ENCODE peak calls at places on chromosomes 12 and 14, in four cellular contexts. B, E, W and Q are unnamed samples.

GRCh38 chr12:8687846-8688601 is 9.8 kb upstream of the RIMKLB start:
- DNase-seq in E (no peak), B (peak), W (no peak), Q (no peak)

GRCh38 chr12:124686001-124686884 is 118.8 kb upstream of the NCOR2 start:
- DNase-seq in B (peak), W (no peak), E (peak), Q (no peak)

GRCh38 chr12:86186449-86186848 is 69.7 kb downstream of the MGAT4C start:
- DNase-seq in W (no peak), B (peak), E (no peak), Q (peak)

GRCh38 chr14:73426877-73427276 is 31.5 kb downstream of the NUMB start:
- DNase-seq in W (no peak), E (no peak), B (no peak), Q (no peak)

GRCh38 chr12:105256011-105256410 is 20.0 kb upstream of the APPL2 start:
- DNase-seq in B (no peak), W (no peak), E (no peak), Q (no peak)

GRCh38 chr12:39772708-39773665 is 153.4 kb upstream of the ABCD2 start:
- DNase-seq in W (no peak), B (no peak), E (no peak), Q (no peak)

GRCh38 chr14:98728024-98728423 is 544.0 kb downstream of the BCL11B start:
- DNase-seq in E (no peak), B (no peak), W (no peak), Q (no peak)

GRCh38 chr14:74491952-74492351 is 1.2 kb downstream of the NPC2 start:
- DNase-seq in B (no peak), E (no peak), W (no peak), Q (peak)

GRCh38 chr14:101927859-101928258 is 36.5 kb upstream of the DYNC1H1 start:
- DNase-seq in W (no peak), B (no peak), E (peak), Q (no peak)

GRCh38 chr12:67786086-67786485 is 137.5 kb downstream of the DYRK2 start:
- DNase-seq in E (no peak), W (no peak), B (no peak), Q (no peak)

GRCh38 chr14:77275041-77275854 is 4.2 kb upstream of the NGB start:
- DNase-seq in B (no peak), E (no peak), W (no peak), Q (no peak)

GRCh38 chr14:98952595-98953325 is 319.2 kb downstream of the BCL11B start:
- DNase-seq in B (no peak), W (no peak), E (no peak), Q (no peak)

GRCh38 chr14:65211341-65211987 is 109.1 kb upstream of the MAX start:
- DNase-seq in E (no peak), W (no peak), B (no peak), Q (peak)

GRCh38 chr14:74836251-74836957 is 39.5 kb downstream of the PROX2 start:
- DNase-seq in E (no peak), W (no peak), B (no peak), Q (no peak)

GRCh38 chr12:49952396-49953055 is 2.0 kb downstream of the AQP2 start:
- DNase-seq in E (no peak), B (no peak), W (no peak), Q (no peak)

GRCh38 chr12:1575287-1575798 is 19.0 kb downstream of the FBXL14 start:
- DNase-seq in B (no peak), E (no peak), W (no peak), Q (no peak)

GRCh38 chr12:5518584-5519365 is 86.9 kb downstream of the NTF3 start:
- DNase-seq in B (no peak), W (no peak), E (no peak), Q (no peak)

GRCh38 chr14:94144765-94145164 is 15.4 kb upstream of the IFI27L2 start:
- DNase-seq in B (no peak), E (no peak), W (no peak), Q (no peak)

GRCh38 chr14:35046751-35047536 is 872 bp downstream of the FAM177A1 start:
- DNase-seq in E (no peak), W (no peak), B (no peak), Q (peak)

GRCh38 chr12:1800646-1801284 is 19.6 kb upstream of the LRTM2 start:
- DNase-seq in E (no peak), W (no peak), B (peak), Q (peak)

GRCh38 chr14:102917469-102918211 is 4.8 kb upstream of the AMN start:
- DNase-seq in W (no peak), B (peak), E (peak), Q (peak)

GRCh38 chr14:55864890-55865655 is 253.1 kb upstream of the PELI2 start:
- DNase-seq in B (no peak), W (no peak), E (peak), Q (no peak)

GRCh38 chr14:66772146-66772545 is 264.2 kb downstream of the GPHN start:
- DNase-seq in B (no peak), W (no peak), E (no peak), Q (no peak)

GRCh38 chr14:80653951-80654350 is 287.6 kb downstream of the CEP128 start:
- DNase-seq in B (no peak), W (no peak), E (no peak), Q (no peak)

GRCh38 chr12:111010061-111010460 is 89.7 kb upstream of the MYL2 start:
- DNase-seq in W (no peak), B (no peak), E (no peak), Q (no peak)

GRCh38 chr14:93959239-93960107 is 16.9 kb downstream of the ASB2 start:
- DNase-seq in W (peak), E (peak), B (peak), Q (peak)

GRCh38 chr14:96584199-96584906 is 82.2 kb downstream of the PAPOLA start:
- DNase-seq in B (peak), E (peak), W (no peak), Q (peak)

GRCh38 chr14:74275265-74275841 is 27.4 kb downstream of the ABCD4 start:
- DNase-seq in E (no peak), W (no peak), B (no peak), Q (no peak)

GRCh38 chr12:124648710-124649384 is 81.4 kb upstream of the NCOR2 start:
- DNase-seq in B (no peak), E (no peak), W (no peak), Q (no peak)

GRCh38 chr12:52499836-52500560 is 6.9 kb upstream of the KRT6A start:
- DNase-seq in E (no peak), W (no peak), B (no peak), Q (no peak)

GRCh38 chr12:75550906-75551305 is 39.5 kb upstream of the KRR1 start:
- DNase-seq in B (no peak), E (no peak), W (no peak), Q (no peak)
- TF ChIP-seq TARDBP in B (no peak), E (no peak), W (no peak), Q (no peak)

DNA sequence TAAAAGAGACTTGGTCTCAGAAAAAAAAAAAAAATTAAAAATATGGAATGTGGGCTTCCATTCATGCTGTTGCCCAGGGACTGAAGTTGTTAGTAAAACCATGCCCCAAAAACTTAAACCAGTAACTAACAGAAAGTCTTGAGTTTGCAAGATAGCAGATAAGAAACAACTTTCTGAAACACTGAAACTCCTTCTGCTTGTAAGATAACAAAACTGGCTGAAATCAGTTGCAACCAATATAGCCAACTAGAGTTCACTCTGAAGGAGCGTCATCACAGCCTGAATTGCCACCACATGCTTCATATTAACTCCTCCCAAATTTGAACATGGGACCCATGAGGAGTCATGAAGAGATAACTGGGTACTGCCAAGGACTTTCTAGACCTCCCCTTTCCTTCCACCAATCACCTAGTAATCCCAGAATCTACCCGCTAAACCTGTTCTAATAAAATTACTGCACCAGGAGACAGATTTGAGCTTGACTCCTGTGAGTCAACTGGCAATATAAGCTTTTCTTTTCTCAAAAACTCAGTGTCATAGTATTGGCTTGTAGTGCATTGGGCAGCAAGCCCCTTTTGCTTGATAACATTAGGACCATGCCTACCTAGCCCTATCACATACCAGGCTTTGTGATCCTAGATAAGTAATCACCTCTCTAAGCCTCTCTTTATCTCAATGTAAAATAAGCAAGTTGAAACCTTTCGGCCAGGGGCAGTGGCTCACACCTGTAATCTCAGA is 53.6 kb downstream of the R3HDM2 start:
- DNase-seq in W (no peak), E (peak), B (no peak), Q (no peak)
- TF ChIP-seq TARDBP in W (no peak), E (no peak), B (no peak), Q (no peak)

DNA sequence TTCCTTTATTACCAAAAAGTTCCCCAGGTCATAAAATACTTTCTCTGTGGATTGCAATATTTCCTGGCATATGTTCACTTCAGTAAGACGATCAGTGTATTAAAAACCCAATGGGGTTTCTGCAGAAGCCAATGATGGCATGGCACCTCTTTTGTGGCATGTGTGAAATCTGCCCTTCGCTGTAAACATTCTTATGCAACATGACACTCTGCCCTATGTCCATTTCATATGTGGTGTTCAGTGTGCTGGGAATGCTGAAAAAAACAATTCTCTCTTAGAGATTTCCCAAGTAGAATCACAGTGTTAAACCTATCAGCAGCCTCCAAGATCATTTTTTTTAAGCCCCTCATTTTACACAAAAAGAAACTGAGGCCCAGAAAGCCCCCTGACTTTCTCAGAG is 2.3 kb upstream of the MYBPC1 start:
- DNase-seq in W (no peak), E (no peak), B (no peak), Q (peak)
- TF ChIP-seq TARDBP in W (no peak), E (no peak), B (no peak), Q (no peak)

DNA sequence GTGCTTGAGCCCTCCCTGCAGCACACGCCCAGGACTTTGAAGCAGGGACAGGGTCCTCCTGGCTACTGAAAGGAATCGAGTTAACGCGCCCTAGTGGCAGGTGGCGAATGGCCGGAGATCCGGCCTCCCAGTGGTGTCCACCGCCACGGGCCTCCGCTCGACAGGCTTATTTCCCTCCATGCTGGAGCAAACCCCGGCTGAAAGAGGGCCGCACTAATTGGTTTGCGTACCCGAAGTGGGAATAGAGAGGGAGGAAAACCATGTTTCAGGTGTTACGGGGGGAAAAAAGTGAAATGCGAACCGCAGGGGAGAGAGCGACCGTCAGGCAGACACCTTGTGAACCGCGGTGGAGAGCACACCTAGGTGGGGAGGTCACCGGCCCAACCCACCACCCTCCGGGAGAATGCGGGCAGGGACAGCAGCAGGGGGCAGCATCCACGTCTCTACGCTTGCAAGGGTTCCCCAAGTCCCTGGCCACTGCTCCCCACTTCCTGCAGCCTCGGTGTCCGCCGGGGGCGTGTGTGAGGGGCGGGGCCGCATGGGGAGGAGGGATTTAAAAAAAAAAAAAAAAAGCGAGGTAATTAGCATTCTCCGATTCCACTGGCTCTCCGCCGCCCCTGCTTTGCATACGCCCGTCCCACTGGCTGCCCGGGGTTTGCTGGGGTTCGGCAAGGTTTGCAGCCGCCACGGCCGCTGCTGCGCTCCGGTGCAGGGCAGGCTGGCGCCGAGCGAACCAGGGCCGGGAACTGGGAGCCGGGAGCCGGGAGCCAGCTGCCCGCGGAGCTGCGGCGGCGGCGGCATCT is 224.6 kb upstream of the CRY1 start:
- DNase-seq in E (peak), B (peak), W (no peak), Q (peak)
- TF ChIP-seq TARDBP in E (no peak), B (no peak), W (no peak), Q (peak)

GRCh38 chr14:44453433-44454171 is 53.5 kb downstream of the FSCB start:
- DNase-seq in E (no peak), W (no peak), B (no peak), Q (no peak)
- TF ChIP-seq TARDBP in E (no peak), W (no peak), B (no peak), Q (no peak)

GRCh38 chr12:47744005-47744651 is 14.6 kb downstream of the RAPGEF3 start:
- DNase-seq in B (peak), W (no peak), E (peak), Q (peak)
- TF ChIP-seq TARDBP in B (no peak), W (no peak), E (no peak), Q (no peak)

DNA sequence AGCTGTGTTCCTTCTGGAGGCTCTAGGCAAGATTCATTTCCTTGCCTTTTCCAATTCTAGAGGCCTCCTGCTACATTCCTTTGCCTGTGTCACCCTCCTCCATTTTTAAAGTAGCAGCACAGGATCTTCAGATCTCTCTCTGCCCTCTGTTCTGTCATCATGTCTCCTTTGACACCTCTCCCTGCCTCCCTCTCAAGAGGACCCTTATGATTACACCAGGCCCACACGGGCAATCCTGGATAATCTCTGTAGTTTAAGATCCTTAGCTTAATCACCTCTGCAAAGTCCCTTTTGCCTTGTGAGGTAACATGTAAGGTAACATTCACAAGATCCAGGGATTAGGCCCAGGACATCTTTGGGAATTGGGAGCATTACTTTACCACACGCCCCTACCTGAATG is 155.2 kb downstream of the SYNE2 start:
- DNase-seq in E (no peak), B (no peak), W (no peak), Q (no peak)
- TF ChIP-seq TARDBP in E (no peak), B (no peak), W (no peak), Q (no peak)

DNA sequence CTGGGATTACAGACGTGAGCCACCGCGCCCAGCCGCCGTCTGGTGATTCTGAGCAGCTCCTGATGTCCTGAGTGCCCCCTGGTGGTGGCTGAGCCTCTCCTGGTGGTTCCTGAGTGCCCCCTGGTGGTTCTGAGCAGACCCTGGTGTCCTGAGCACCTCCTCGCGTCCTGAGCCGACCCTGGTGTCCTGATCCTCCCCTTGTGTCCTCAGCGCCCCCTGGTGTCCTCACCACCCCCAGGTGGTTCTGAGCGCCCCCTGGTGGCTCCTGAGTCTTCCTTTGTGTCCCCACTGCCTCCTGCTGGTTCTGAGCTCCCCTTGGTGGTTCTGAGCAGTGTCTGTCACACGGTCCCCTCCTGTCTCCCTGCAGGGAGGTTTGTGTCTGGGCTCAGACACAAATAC is 1304.9 kb downstream of the TMEM121 start:
- DNase-seq in E (peak), B (no peak), W (no peak), Q (peak)
- TF ChIP-seq TARDBP in E (no peak), B (no peak), W (no peak), Q (no peak)

GRCh38 chr12:29638528-29638927 is 141.0 kb upstream of the OVCH1 start:
- DNase-seq in E (no peak), B (no peak), W (no peak), Q (no peak)

GRCh38 chr12:29639893-29640495 is 142.5 kb upstream of the OVCH1 start:
- DNase-seq in W (no peak), B (no peak), E (no peak), Q (no peak)

GRCh38 chr12:29634057-29634456 is 136.6 kb upstream of the OVCH1 start:
- DNase-seq in B (no peak), W (no peak), E (no peak), Q (no peak)
- TF ChIP-seq TARDBP in B (no peak), W (no peak), E (no peak), Q (no peak)